ENCODE peak calls at places on chromosomes 11 and 22, in four cellular contexts. F, U, Q and L are unnamed samples.

GRCh38 chr11:75474240-75474639 is 41.2 kb upstream of the KLHL35 start:
- DNase-seq in Q (no peak), U (no peak), F (no peak), L (no peak)

GRCh38 chr11:121039971-121040613 is 16.2 kb downstream of the TBCEL start:
- DNase-seq in U (peak), Q (no peak), F (no peak), L (no peak)

GRCh38 chr11:697811-698311 is 2.2 kb downstream of the TMEM80 start:
- DNase-seq in Q (no peak), F (no peak), U (no peak), L (no peak)

GRCh38 chr22:46066691-46067090 is 83.6 kb upstream of the PPARA start:
- DNase-seq in F (no peak), Q (no peak), U (no peak), L (no peak)

GRCh38 chr11:61041755-61042518 is 60.4 kb upstream of the CD5 start:
- DNase-seq in U (peak), F (no peak), Q (no peak), L (no peak)

GRCh38 chr22:22520020-22520656 is at the start of gene ZNF280A:
- DNase-seq in F (peak), Q (no peak), U (peak), L (no peak)

GRCh38 chr11:119093951-119094815 is 7.5 kb downstream of the DPAGT1 start:
- DNase-seq in U (peak), Q (peak), F (no peak), L (no peak)

GRCh38 chr22:40156001-40156516 is 21.7 kb upstream of the TNRC6B start:
- DNase-seq in F (peak), Q (no peak), U (peak), L (no peak)

GRCh38 chr22:44341431-44342346 is 28.9 kb upstream of the SHISAL1 start:
- DNase-seq in U (no peak), Q (peak), F (no peak), L (no peak)

GRCh38 chr11:68398870-68399865 is 61.4 kb upstream of the PPP6R3 start:
- DNase-seq in U (no peak), Q (peak), F (no peak), L (no peak)

GRCh38 chr11:118342503-118343161 is at the start of gene CD3D:
- DNase-seq in Q (no peak), F (peak), U (peak), L (no peak)

GRCh38 chr22:36858156-36858555 is 2.6 kb upstream of the NCF4 start:
- DNase-seq in Q (no peak), F (no peak), U (no peak), L (no peak)

GRCh38 chr22:23826510-23827350 is 12.1 kb downstream of the DERL3 start:
- DNase-seq in F (no peak), U (no peak), Q (peak), L (no peak)

GRCh38 chr22:26769663-26770062 is 112.3 kb downstream of the MIAT start:
- DNase-seq in U (no peak), F (no peak), Q (no peak), L (no peak)

GRCh38 chr11:15551897-15552851 is 437.5 kb downstream of the INSC start:
- DNase-seq in F (no peak), U (peak), Q (peak), L (no peak)

GRCh38 chr11:42410251-42410956 is 901.4 kb upstream of the API5 start:
- DNase-seq in F (no peak), U (no peak), Q (no peak), L (no peak)

GRCh38 chr11:7523416-7524210 is 9.8 kb downstream of the PPFIBP2 start:
- DNase-seq in F (no peak), Q (no peak), U (no peak), L (no peak)

GRCh38 chr11:126969865-126970479 is 30.6 kb downstream of the KIRREL3 start:
- DNase-seq in Q (peak), F (no peak), U (peak), L (peak)

GRCh38 chr11:21883354-21883753 is 309.5 kb upstream of the ANO5 start:
- DNase-seq in U (no peak), Q (no peak), F (no peak), L (no peak)

GRCh38 chr11:59199546-59200420 is 12.9 kb downstream of the MPEG1 start:
- DNase-seq in F (no peak), Q (no peak), U (no peak), L (no peak)

GRCh38 chr22:26722159-26722558 is 64.8 kb downstream of the MIAT start:
- DNase-seq in F (no peak), Q (no peak), U (no peak), L (no peak)

GRCh38 chr22:42419328-42419881 is 12.8 kb downstream of the NFAM1 start:
- DNase-seq in F (no peak), U (no peak), Q (no peak), L (no peak)

GRCh38 chr11:12705874-12706273 is 31.7 kb downstream of the TEAD1 start:
- DNase-seq in Q (no peak), F (no peak), U (no peak), L (no peak)

GRCh38 chr11:46489668-46490560 is 98.3 kb upstream of the CHRM4 start:
- DNase-seq in F (peak), U (peak), Q (peak), L (peak)

GRCh38 chr22:31238057-31238456 is 26.0 kb downstream of the LIMK2 start:
- DNase-seq in U (no peak), Q (no peak), F (no peak), L (no peak)

GRCh38 chr11:82899191-82899820 is 924 bp downstream of the PRCP start:
- DNase-seq in Q (no peak), F (peak), U (no peak), L (no peak)

GRCh38 chr11:58330861-58331260 is 28.0 kb downstream of the OR5B17 start:
- DNase-seq in U (no peak), F (no peak), Q (no peak), L (no peak)

GRCh38 chr11:121841487-121842167 is 274.4 kb downstream of the BLID start:
- DNase-seq in U (peak), F (peak), Q (no peak), L (no peak)

GRCh38 chr11:64571410-64572091 is 19.5 kb upstream of the SLC22A12 start:
- DNase-seq in F (peak), Q (no peak), U (peak), L (no peak)

GRCh38 chr11:832529-833113 is at the start of gene CD151:
- DNase-seq in Q (peak), U (peak), F (no peak), L (no peak)

GRCh38 chr22:39859903-39860588 is 33.5 kb downstream of the ENTHD1 start:
- DNase-seq in F (no peak), Q (no peak), U (no peak), L (no peak)

GRCh38 chr11:130179396-130180306 is 20.1 kb downstream of the ST14 start:
- DNase-seq in F (no peak), U (no peak), Q (no peak), L (no peak)

GRCh38 chr11:102603091-102603490 is 22.0 kb downstream of the MMP20 start:
- DNase-seq in F (peak), Q (no peak), U (no peak), L (no peak)

GRCh38 chr11:7252683-7253213 is 1.0 kb downstream of the SYT9 start:
- DNase-seq in F (no peak), Q (no peak), U (peak), L (no peak)

GRCh38 chr11:88656960-88657738 is 319.6 kb upstream of the CTSC start:
- DNase-seq in F (no peak), Q (no peak), U (no peak), L (no peak)

GRCh38 chr22:45429921-45430775 is 16.7 kb downstream of the RIBC2 start:
- DNase-seq in U (no peak), F (no peak), Q (peak), L (no peak)

GRCh38 chr11:87445002-87445401 is 407.3 kb downstream of the TMEM135 start:
- DNase-seq in F (no peak), Q (no peak), U (no peak), L (no peak)

GRCh38 chr11:133134561-133135173 is 397.6 kb downstream of the OPCML start:
- DNase-seq in Q (peak), U (peak), F (peak), L (peak)

DNA sequence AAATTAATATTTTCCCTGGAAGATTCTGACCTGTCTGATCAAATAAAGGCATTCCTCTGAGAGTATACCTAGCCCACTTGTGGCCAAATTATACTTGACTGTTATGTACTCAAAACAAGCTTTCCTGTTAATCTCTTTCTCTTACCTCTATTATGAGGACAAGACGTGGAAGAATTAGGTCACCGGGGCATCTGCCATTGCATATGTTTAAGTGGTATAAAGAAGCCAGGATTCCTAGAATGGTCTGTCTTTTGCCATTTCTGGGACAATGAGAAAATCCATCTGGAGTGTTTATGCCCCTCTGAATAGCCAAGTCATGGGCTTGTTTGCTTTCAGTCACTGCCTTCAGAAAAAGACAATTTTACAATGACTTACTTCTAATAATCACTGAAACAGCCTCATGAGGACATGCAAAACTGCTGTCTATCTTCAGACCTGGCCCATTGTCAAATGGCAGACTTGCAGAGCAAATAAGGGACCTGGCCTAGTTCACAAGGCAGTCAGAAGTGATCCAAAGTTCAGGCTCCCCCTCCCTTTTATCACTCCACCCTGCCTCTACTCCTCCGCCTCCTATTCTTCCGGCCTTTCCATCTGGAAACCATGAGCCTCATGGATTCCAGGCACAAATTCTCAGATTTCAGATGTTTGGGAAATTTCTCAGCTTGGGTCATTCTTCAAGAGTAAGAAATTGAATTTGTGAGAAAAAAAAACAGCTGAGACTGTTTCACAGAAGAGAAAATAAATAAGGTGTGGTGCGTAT is 128.1 kb upstream of the LDLRAD3 start:
- DNase-seq in F (no peak), Q (no peak), U (no peak), L (no peak)
- TF ChIP-seq REST in F (no peak), Q (no peak), U (no peak), L (no peak)

GRCh38 chr11:114216804-114217195 is 79.4 kb upstream of the NNMT start:
- DNase-seq in F (no peak), Q (no peak), U (no peak), L (no peak)

GRCh38 chr11:114218508-114218907 is 77.7 kb upstream of the NNMT start:
- DNase-seq in F (no peak), Q (no peak), U (no peak), L (no peak)

GRCh38 chr11:114213622-114214021 is 82.6 kb upstream of the NNMT start:
- DNase-seq in U (no peak), F (no peak), Q (no peak), L (no peak)

GRCh38 chr11:114215428-114215827 is 80.8 kb upstream of the NNMT start:
- DNase-seq in F (no peak), U (no peak), Q (no peak), L (no peak)

GRCh38 chr11:114215871-114216803 is 80.1 kb upstream of the NNMT start:
- DNase-seq in U (no peak), Q (no peak), F (no peak), L (no peak)
- H3K27ac ChIP-seq in U (no peak), Q (no peak), F (no peak), L (no peak)

DNA sequence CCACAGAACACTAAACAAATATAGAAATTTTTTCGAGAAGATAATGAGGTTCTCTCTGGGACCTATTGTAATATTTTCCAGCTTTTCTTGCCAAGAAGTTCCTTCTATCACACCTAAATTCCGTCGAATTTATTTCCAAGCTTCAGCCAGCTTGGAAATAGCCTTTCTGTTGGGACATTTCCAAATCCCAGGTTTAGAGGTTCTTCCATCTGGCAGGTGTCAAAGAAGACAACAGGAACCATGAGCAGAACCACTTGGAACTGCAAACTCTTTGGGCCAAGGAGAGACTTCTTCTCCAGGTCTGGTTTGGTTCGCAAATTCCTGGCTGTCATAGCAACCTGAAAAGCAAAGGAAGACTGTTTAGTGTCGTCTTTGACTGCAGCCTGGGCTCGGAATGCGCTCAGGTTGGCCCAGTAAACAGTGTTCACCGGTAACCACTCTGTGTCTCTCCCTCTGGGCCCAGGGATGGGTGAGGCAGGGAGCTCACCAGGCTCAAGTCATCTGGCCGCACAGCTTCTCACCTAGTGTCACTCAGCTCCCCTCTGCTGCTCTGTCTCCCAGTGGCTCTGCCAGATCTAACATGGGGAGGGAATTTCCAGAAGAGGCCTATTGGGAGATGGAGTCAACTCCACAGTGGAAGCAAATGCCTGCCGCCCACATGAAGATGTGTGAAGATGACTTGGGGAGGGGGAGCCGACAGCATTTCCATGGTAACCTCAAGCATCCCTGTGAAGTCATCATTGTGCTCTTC is 11.8 kb upstream of the CLMP start:
- DNase-seq in Q (no peak), U (peak), F (no peak), L (no peak)
- TF ChIP-seq POLR2AphosphoS5 in Q (no peak), U (no peak), F (no peak), L (no peak)

GRCh38 chr22:50317178-50317577 is 9.6 kb downstream of the DENND6B start:
- DNase-seq in F (no peak), U (no peak), Q (peak), L (no peak)

GRCh38 chr22:50318698-50319411 is 8.0 kb downstream of the DENND6B start:
- DNase-seq in U (no peak), Q (peak), F (no peak), L (no peak)

GRCh38 chr22:50319503-50319951 is 7.3 kb downstream of the DENND6B start:
- DNase-seq in Q (no peak), F (no peak), U (no peak), L (no peak)

GRCh38 chr22:50317674-50318073 is 9.1 kb downstream of the DENND6B start:
- DNase-seq in U (no peak), F (no peak), Q (peak), L (no peak)

DNA sequence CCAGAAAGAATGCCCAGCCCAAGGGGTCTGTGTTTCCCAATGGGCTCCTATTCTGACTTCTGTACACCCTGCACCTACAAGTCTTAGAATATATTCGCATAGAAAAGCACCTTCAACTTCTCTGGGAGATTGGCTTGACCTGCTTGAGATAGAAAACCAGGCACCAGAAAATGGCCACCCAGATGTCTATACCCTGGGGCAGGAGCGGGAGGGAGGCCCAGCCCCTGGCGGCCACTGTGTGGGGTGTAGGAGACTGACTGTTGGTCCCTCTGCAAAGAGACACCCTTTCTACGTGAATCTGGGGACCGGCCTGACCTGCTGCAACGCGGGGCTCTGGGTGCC is 8.5 kb downstream of the DENND6B start:
- DNase-seq in U (no peak), F (no peak), Q (peak), L (no peak)
- TF ChIP-seq REST in U (no peak), F (no peak), Q (no peak), L (no peak)

GRCh38 chr22:30077279-30077678 is 3.0 kb upstream of the HORMAD2 start:
- DNase-seq in U (no peak), F (peak), Q (peak), L (no peak)

GRCh38 chr22:30080805-30081204 is 541 bp downstream of the HORMAD2 start:
- DNase-seq in U (no peak), F (no peak), Q (no peak), L (no peak)

GRCh38 chr22:30079952-30080533 is at the start of gene HORMAD2:
- DNase-seq in U (peak), F (no peak), Q (no peak), L (no peak)

GRCh38 chr22:30074994-30075393 is 5.3 kb upstream of the HORMAD2 start:
- DNase-seq in U (no peak), F (no peak), Q (no peak), L (no peak)

GRCh38 chr22:30078320-30079311 is 1.6 kb upstream of the HORMAD2 start:
- DNase-seq in U (peak), Q (no peak), F (no peak), L (no peak)
- H3K27ac ChIP-seq in U (no peak), Q (no peak), F (no peak), L (no peak)

GRCh38 chr22:50713571-50714056 is 24.4 kb upstream of the ACR start:
- DNase-seq in U (no peak), F (no peak), Q (no peak), L (no peak)
- TF ChIP-seq POLR2AphosphoS5 in U (no peak), F (no peak), Q (no peak), L (no peak)

DNA sequence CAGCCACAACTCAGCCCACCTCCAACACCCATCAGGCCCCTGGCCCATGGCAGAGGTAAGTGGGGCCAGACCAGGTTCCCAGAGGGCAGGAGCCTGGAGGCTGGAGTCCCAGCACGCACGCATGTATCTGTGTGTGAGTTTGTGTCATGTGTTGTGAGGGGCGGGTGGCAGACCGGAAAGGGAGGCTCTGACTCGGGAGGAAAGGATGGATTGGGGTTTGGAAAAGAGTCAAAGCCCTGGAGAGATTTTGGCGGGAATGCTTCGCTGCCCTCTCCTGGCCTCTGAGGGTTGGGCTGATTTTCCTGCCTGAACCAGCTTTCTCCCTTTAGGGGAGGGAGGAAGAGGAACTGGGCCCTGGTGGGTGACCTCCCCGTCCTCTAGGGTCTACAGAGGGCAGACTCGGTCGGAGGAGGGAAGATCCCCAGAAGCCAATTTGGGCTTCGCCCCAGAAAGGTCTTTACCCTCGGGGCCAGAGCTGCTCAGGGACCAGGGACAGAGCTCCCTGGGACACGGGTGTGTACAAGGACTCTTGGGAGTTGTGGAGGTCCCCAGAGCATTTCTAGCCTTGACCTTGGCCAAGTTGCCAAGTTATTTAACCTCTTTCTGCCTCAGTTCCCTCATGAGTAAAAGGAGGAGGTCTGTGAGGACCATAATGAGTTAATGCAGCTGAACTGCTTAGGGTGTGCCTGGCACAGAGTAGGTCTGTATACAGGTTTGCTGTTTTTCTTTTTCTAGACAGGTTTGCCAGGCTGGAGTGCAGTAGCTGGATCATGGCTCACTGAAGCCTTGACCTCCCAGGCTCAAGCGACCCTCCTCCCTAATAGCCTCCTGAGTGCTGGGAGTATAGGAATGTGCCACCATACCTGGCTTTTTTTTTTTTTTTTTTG is 6.9 kb downstream of the C11orf68 start:
- DNase-seq in F (no peak), U (peak), Q (peak), L (no peak)
- TF ChIP-seq REST in F (no peak), U (no peak), Q (peak), L (no peak)

GRCh38 chr11:47916361-47916841 is 64.0 kb upstream of the PTPRJ start:
- DNase-seq in F (no peak), Q (peak), U (no peak), L (no peak)

GRCh38 chr11:47914743-47915142 is 65.6 kb upstream of the PTPRJ start:
- DNase-seq in F (no peak), Q (peak), U (no peak), L (no peak)

GRCh38 chr11:47917643-47918369 is 62.6 kb upstream of the PTPRJ start:
- DNase-seq in F (peak), U (peak), Q (peak), L (no peak)

GRCh38 chr11:47913569-47914244 is 65.6 kb upstream of the NUP160 start:
- DNase-seq in Q (no peak), U (peak), F (no peak), L (no peak)

GRCh38 chr11:47915407-47916137 is 64.8 kb upstream of the PTPRJ start:
- DNase-seq in F (peak), U (no peak), Q (peak), L (no peak)
- H3K27ac ChIP-seq in F (no peak), U (no peak), Q (peak), L (peak)